ENCODE peak calls at places on chromosomes 16 and 17, in seven cellular contexts. One of them, this sample, is unnamed.

GRCh38 chr16:71965223-71965622 is 35.0 kb downstream of the PKD1L3 start:
- DNase-seq in testis: no peak
- DNase-seq in prostate gland: no peak
- DNase-seq in uterus: no peak
- DNase-seq in IMR-90: no peak
- DNase-seq in gastrocnemius medialis: no peak
- DNase-seq in esophagus squamous epithelium: no peak
- DNase-seq in this sample: no peak

GRCh38 chr16:75820672-75821071 is 94.4 kb upstream of the CPHXL start:
- DNase-seq in esophagus squamous epithelium: no peak
- DNase-seq in prostate gland: no peak
- DNase-seq in testis: no peak
- DNase-seq in gastrocnemius medialis: no peak
- DNase-seq in IMR-90: no peak
- DNase-seq in uterus: no peak
- DNase-seq in this sample: no peak

GRCh38 chr16:47966325-47966724 is 189.5 kb downstream of the ABCC12 start:
- DNase-seq in IMR-90: no peak
- DNase-seq in esophagus squamous epithelium: no peak
- DNase-seq in uterus: no peak
- DNase-seq in prostate gland: no peak
- DNase-seq in gastrocnemius medialis: no peak
- DNase-seq in testis: no peak
- DNase-seq in this sample: no peak

GRCh38 chr16:65285128-65286120 is 163.6 kb upstream of the CDH11 start:
- DNase-seq in uterus: no peak
- DNase-seq in IMR-90: peak
- DNase-seq in esophagus squamous epithelium: no peak
- DNase-seq in testis: no peak
- DNase-seq in gastrocnemius medialis: no peak
- DNase-seq in prostate gland: no peak
- DNase-seq in this sample: no peak

GRCh38 chr17:29705352-29705751 is 82.6 kb upstream of the CORO6 start:
- DNase-seq in gastrocnemius medialis: no peak
- DNase-seq in IMR-90: no peak
- DNase-seq in esophagus squamous epithelium: no peak
- DNase-seq in uterus: no peak
- DNase-seq in prostate gland: no peak
- DNase-seq in testis: no peak
- DNase-seq in this sample: no peak

GRCh38 chr17:44219636-44220210 is at the start of gene UBTF:
- DNase-seq in IMR-90: peak
- DNase-seq in prostate gland: peak
- DNase-seq in uterus: peak
- DNase-seq in esophagus squamous epithelium: no peak
- DNase-seq in gastrocnemius medialis: peak
- DNase-seq in testis: peak
- DNase-seq in this sample: peak

GRCh38 chr17:44222112-44222869 is 2.8 kb upstream of the UBTF start:
- DNase-seq in uterus: peak
- DNase-seq in gastrocnemius medialis: peak
- DNase-seq in IMR-90: peak
- DNase-seq in prostate gland: peak
- DNase-seq in testis: peak
- DNase-seq in esophagus squamous epithelium: no peak
- DNase-seq in this sample: peak

GRCh38 chr17:3385869-3386816 is at the start of gene OR3A2:
- DNase-seq in esophagus squamous epithelium: no peak
- DNase-seq in testis: peak
- DNase-seq in uterus: no peak
- DNase-seq in gastrocnemius medialis: no peak
- DNase-seq in prostate gland: no peak
- DNase-seq in IMR-90: no peak
- DNase-seq in this sample: no peak

GRCh38 chr17:76550712-76551615 is 11.1 kb downstream of the PRCD start:
- DNase-seq in uterus: no peak
- DNase-seq in IMR-90: peak
- DNase-seq in esophagus squamous epithelium: no peak
- DNase-seq in testis: no peak
- DNase-seq in gastrocnemius medialis: no peak
- DNase-seq in prostate gland: peak
- DNase-seq in this sample: no peak
- H3K4me3 ChIP-seq in uterus: no peak
- H3K4me3 ChIP-seq in IMR-90: no peak
- H3K4me3 ChIP-seq in esophagus squamous epithelium: peak
- H3K4me3 ChIP-seq in testis: no peak
- H3K4me3 ChIP-seq in gastrocnemius medialis: no peak
- H3K4me3 ChIP-seq in prostate gland: no peak
- H3K4me3 ChIP-seq in this sample: no peak

GRCh38 chr16:28843766-28844165 is 2.4 kb downstream of the TUFM start:
- DNase-seq in IMR-90: no peak
- DNase-seq in prostate gland: no peak
- DNase-seq in uterus: no peak
- DNase-seq in gastrocnemius medialis: no peak
- DNase-seq in esophagus squamous epithelium: no peak
- DNase-seq in testis: no peak
- DNase-seq in this sample: no peak
- TF ChIP-seq POLR2A in IMR-90: no peak
- TF ChIP-seq POLR2A in prostate gland: no peak
- TF ChIP-seq POLR2A in uterus: no peak
- TF ChIP-seq POLR2A in gastrocnemius medialis: no peak
- TF ChIP-seq POLR2A in esophagus squamous epithelium: no peak
- TF ChIP-seq POLR2A in testis: no peak
- TF ChIP-seq POLR2A in this sample: no peak

DNA sequence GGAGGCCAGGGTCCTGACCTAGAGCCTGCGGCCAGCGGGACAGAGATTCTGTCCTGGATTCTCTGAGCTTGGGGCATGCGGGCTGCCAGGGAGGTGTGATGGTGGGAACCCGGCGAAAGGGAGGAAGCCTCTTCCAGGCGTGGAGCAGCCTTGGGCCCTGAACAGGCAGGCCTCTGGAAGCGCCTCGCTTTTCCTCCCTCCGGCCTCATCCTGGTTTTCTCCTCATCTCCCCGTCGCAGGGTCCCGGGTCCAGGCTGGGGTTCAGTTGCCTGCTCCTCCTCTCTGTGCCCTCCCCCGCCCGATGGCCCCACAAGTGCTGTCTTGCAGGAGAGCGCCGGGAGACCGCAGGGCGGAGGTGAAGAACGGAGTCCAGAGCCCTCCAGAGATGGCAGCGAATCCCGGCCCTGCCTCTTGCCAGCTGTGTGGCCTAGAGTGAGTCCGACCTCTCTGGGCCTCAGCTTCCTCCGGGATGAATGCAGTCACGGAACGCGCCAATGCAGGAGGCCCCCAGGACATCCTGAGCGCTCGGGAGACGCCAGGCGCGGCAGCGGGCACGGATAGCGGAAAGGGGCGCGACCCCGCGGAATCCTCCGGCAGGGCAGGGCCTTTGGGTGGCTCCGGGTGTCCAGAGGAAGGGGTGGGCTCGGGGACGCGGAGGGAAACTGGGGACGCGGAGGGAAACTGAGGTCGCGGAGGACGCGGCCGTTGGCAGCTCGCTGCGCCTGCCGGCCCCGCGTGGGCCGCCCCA is 553 bp upstream of the RAB11FIP4 start:
- DNase-seq in prostate gland: no peak
- DNase-seq in gastrocnemius medialis: no peak
- DNase-seq in IMR-90: no peak
- DNase-seq in uterus: no peak
- DNase-seq in esophagus squamous epithelium: no peak
- DNase-seq in testis: peak
- DNase-seq in this sample: peak
- H3K4me3 ChIP-seq in prostate gland: peak
- H3K4me3 ChIP-seq in gastrocnemius medialis: peak
- H3K4me3 ChIP-seq in IMR-90: peak
- H3K4me3 ChIP-seq in uterus: peak
- H3K4me3 ChIP-seq in esophagus squamous epithelium: peak
- H3K4me3 ChIP-seq in testis: peak
- H3K4me3 ChIP-seq in this sample: no peak

DNA sequence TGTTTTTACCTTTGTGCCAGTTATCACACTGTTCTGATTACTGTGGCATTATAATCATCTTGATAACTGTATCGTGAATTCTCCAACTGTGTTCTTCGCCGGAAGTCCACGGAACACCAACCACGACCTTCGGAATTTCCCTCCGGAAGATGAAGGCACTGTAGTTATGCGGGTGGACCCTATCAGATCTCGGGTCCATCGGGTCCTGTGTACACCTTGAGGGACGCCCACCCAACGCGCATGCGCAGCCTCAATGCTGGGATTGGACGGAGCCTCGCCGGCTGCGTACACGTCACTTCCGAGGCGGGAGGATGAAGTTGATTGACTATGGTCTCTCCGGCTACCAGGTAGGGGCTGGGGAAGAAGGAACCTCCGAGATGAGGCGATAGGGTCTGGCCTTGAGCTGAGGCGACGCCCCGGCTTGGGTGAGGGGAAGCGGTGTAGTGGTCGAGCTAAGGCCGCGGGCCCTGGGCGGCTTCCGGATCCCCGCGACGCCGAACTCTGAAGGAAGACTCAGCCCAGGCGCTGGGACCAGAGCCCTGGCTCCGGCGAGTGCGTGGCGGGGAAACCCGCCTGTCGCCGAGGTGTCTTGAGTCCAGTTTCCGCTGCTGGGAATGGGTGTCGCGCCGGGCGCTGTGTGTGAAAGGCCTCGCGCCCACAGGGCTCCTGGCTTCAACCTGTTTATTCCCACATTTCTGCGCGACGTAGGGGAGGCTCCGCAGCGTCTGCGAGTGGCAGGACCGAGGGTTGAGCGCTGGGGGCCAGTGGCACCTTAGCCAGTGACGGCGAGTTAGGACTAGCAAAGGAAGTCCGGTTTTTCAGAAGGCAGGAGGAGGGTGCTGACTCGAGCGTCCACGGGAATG is at the start of gene DHRS7B:
- DNase-seq in testis: peak
- DNase-seq in gastrocnemius medialis: peak
- DNase-seq in esophagus squamous epithelium: peak
- DNase-seq in IMR-90: peak
- DNase-seq in prostate gland: peak
- DNase-seq in uterus: peak
- DNase-seq in this sample: peak
- TF ChIP-seq POLR2A in testis: no peak
- TF ChIP-seq POLR2A in gastrocnemius medialis: peak
- TF ChIP-seq POLR2A in esophagus squamous epithelium: peak
- TF ChIP-seq POLR2A in IMR-90: peak
- TF ChIP-seq POLR2A in prostate gland: peak
- TF ChIP-seq POLR2A in uterus: peak
- TF ChIP-seq POLR2A in this sample: no peak

This sample was measured in lower leg skin.